ENCODE peak calls at places on chromosomes 4 and X, in eight cellular contexts. P, C, F, G, E, L, X and D are unnamed samples.

GRCh38 chrX:136714626-136715599 is 65.8 kb downstream of the ARHGEF6 start:
- DNase-seq in C (no peak), G (no peak), P (no peak), E (no peak), L (no peak), F (no peak), X (no peak), D (no peak)

GRCh38 chr4:59060002-59060846 is 1950.0 kb upstream of the IGFBP7 start:
- DNase-seq in X (no peak), E (no peak), L (no peak), F (no peak), G (no peak), P (no peak), C (no peak), D (no peak)

GRCh38 chrX:150984164-150984824 is 1.2 kb downstream of the HMGB3 start:
- DNase-seq in X (no peak), E (no peak), F (no peak), G (no peak), L (no peak), C (no peak), P (no peak), D (no peak)

GRCh38 chr4:94256833-94257232 is 49.2 kb downstream of the SMARCAD1 start:
- DNase-seq in L (no peak), E (peak), X (no peak), G (no peak), C (no peak), F (no peak), P (no peak), D (no peak)

GRCh38 chrX:2559124-2559523 is 58.3 kb upstream of the DHRSX start:
- DNase-seq in F (no peak), E (no peak), C (no peak), P (peak), X (no peak), G (no peak), L (no peak), D (no peak)

GRCh38 chr4:112523764-112524505 is 8.0 kb upstream of the NEUROG2 start:
- DNase-seq in L (peak), P (no peak), E (peak), G (no peak), X (peak), F (no peak), C (peak), D (no peak)

GRCh38 chr4:62377700-62378099 is 1177.6 kb downstream of the ADGRL3 start:
- DNase-seq in F (no peak), X (no peak), C (no peak), L (no peak), E (no peak), P (no peak), G (no peak), D (no peak)

GRCh38 chr4:65007841-65008439 is 598.7 kb upstream of the TECRL start:
- DNase-seq in C (no peak), L (no peak), E (peak), P (peak), F (peak), X (no peak), G (peak), D (no peak)

GRCh38 chr4:130653842-130654241 is 1557.9 kb downstream of the C4orf33 start:
- DNase-seq in C (no peak), X (no peak), F (no peak), E (no peak), G (no peak), P (no peak), L (no peak), D (no peak)

GRCh38 chr4:109979932-109980717 is 67.4 kb downstream of the EGF start:
- DNase-seq in L (no peak), X (no peak), P (peak), F (peak), G (peak), C (no peak), E (peak), D (no peak)

GRCh38 chr4:174192943-174193342 is 90.5 kb downstream of the FBXO8 start:
- DNase-seq in P (no peak), C (no peak), L (no peak), X (no peak), E (no peak), G (no peak), F (no peak), D (no peak)

GRCh38 chr4:14361084-14361483 is 641.2 kb upstream of the CPEB2 start:
- DNase-seq in X (no peak), F (no peak), P (no peak), L (no peak), G (no peak), E (no peak), C (no peak), D (no peak)